ENCODE peak calls at places on chromosome 1, in seven cellular contexts. W is lung; L is caudate nucleus; T is OCI-LY7; Y is fibroblast of lung; D is neural progenitor cell; P is CD4-positive, alpha-beta memory T cell. S is an unnamed sample.

GRCh38 chr1:168939131-168939946 is 167.2 kb upstream of the ATP1B1 start:
- DNase-seq in W (no peak), L (no peak), T (no peak), Y (no peak), D (no peak), P (no peak), S (no peak)

GRCh38 chr1:234589854-234590620 is 19.9 kb downstream of the IRF2BP2 start:
- DNase-seq in W (no peak), L (no peak), T (no peak), Y (no peak), D (no peak), P (no peak), S (no peak)

GRCh38 chr1:52203935-52204625 is 62.2 kb downstream of the ZFYVE9 start:
- DNase-seq in W (no peak), L (no peak), T (no peak), Y (no peak), D (no peak), P (no peak), S (no peak)

GRCh38 chr1:40664167-40664537 is 1.3 kb downstream of the RIMS3 start:
- DNase-seq in W (no peak), L (no peak), T (peak; percentile 58), Y (no peak), D (no peak), P (no peak), S (no peak)

GRCh38 chr1:14678011-14678638 is 79.6 kb downstream of the KAZN start:
- DNase-seq in W (no peak), L (no peak), T (no peak), Y (no peak), D (no peak), P (no peak), S (no peak)

GRCh38 chr1:54710841-54711240 is 4.8 kb upstream of the TTC4 start:
- DNase-seq in W (no peak), L (no peak), T (no peak), Y (no peak), D (no peak), P (no peak), S (no peak)

GRCh38 chr1:109251277-109252166 is 2.2 kb downstream of the CELSR2 start:
- DNase-seq in W (no peak), L (no peak), T (no peak), Y (no peak), D (no peak), P (no peak), S (no peak)

GRCh38 chr1:18957136-18957521 is 653 bp upstream of the IFFO2 start:
- DNase-seq in W (no peak), L (no peak), T (no peak), Y (no peak), D (peak; percentile 60), P (no peak), S (no peak)

GRCh38 chr1:54277451-54278355 is 77.7 kb downstream of the MRPL37 start:
- DNase-seq in W (no peak), L (no peak), T (no peak), Y (peak; percentile 51), D (no peak), P (no peak), S (no peak)

GRCh38 chr1:39639333-39640130 is at the start of gene HEYL:
- DNase-seq in W (peak; percentile 81), L (no peak), T (no peak), Y (peak; percentile 21), D (peak; percentile 91), P (peak; percentile 34), S (no peak)

GRCh38 chr1:9611716-9612115 is 23.0 kb downstream of the TMEM201 start:
- DNase-seq in W (no peak), L (no peak), T (no peak), Y (no peak), D (no peak), P (no peak), S (no peak)

GRCh38 chr1:11558286-11558685 is 79.3 kb downstream of the DISP3 start:
- DNase-seq in W (no peak), L (no peak), T (no peak), Y (no peak), D (peak; percentile 36), P (no peak), S (no peak)

GRCh38 chr1:94677714-94678113 is 136.2 kb upstream of the F3 start:
- DNase-seq in W (no peak), L (no peak), T (no peak), Y (no peak), D (no peak), P (no peak), S (no peak)

GRCh38 chr1:69077633-69078032 is 490.1 kb upstream of the LRRC7 start:
- DNase-seq in W (no peak), L (no peak), T (no peak), Y (no peak), D (peak; percentile 70), P (no peak), S (no peak)

GRCh38 chr1:234915923-234916675 is 212.5 kb downstream of the TOMM20 start:
- DNase-seq in W (no peak), L (no peak), T (peak; percentile 57), Y (no peak), D (no peak), P (no peak), S (no peak)

GRCh38 chr1:37177230-37177864 is 143.0 kb upstream of the GRIK3 start:
- DNase-seq in W (no peak), L (no peak), T (peak; percentile 50), Y (no peak), D (peak; percentile 66), P (no peak), S (peak; percentile 13)

GRCh38 chr1:44377925-44378784 is 23.1 kb upstream of the ERI3 start:
- DNase-seq in W (peak; percentile 58), L (peak; percentile 13), T (peak; percentile 56), Y (peak; percentile 62), D (peak; percentile 86), P (peak; percentile 22), S (peak; percentile 50)

GRCh38 chr1:33925586-33925985 is 61.7 kb downstream of the HMGB4 start:
- DNase-seq in W (no peak), L (no peak), T (no peak), Y (peak; percentile 9), D (no peak), P (no peak), S (no peak)

GRCh38 chr1:27487927-27488522 is 1.9 kb downstream of the WASF2 start:
- DNase-seq in W (no peak), L (no peak), T (peak; percentile 62), Y (peak; percentile 21), D (no peak), P (no peak), S (no peak)
- H3K27ac ChIP-seq in W (peak overlapping the region; percentile 100), L (peak overlapping the region; percentile 100), T (peak overlapping the region; percentile 76), Y (no peak overlapping the region), D (peak overlapping the region; percentile 71), P (peak overlapping the region; percentile 87), S (peak overlapping the region; percentile 98)

GRCh38 chr1:24930703-24931480 is 816 bp upstream of the RUNX3 start:
- DNase-seq in W (no peak), L (no peak), T (no peak), Y (peak; percentile 13), D (peak; percentile 21), P (no peak), S (no peak)

GRCh38 chr1:24928631-24929090 is 1.4 kb downstream of the RUNX3 start:
- DNase-seq in W (no peak), L (no peak), T (peak; percentile 58), Y (no peak), D (peak; percentile 66), P (peak; percentile 78), S (no peak)

GRCh38 chr1:24931481-24932221 is 1.6 kb upstream of the RUNX3 start:
- DNase-seq in W (no peak), L (no peak), T (peak; percentile 13), Y (no peak), D (peak; percentile 71), P (no peak), S (no peak)

GRCh38 chr1:24929091-24929875 is 793 bp downstream of the RUNX3 start:
- DNase-seq in W (no peak), L (no peak), T (peak; percentile 73), Y (no peak), D (peak; percentile 64), P (peak; percentile 77), S (no peak)

DNA sequence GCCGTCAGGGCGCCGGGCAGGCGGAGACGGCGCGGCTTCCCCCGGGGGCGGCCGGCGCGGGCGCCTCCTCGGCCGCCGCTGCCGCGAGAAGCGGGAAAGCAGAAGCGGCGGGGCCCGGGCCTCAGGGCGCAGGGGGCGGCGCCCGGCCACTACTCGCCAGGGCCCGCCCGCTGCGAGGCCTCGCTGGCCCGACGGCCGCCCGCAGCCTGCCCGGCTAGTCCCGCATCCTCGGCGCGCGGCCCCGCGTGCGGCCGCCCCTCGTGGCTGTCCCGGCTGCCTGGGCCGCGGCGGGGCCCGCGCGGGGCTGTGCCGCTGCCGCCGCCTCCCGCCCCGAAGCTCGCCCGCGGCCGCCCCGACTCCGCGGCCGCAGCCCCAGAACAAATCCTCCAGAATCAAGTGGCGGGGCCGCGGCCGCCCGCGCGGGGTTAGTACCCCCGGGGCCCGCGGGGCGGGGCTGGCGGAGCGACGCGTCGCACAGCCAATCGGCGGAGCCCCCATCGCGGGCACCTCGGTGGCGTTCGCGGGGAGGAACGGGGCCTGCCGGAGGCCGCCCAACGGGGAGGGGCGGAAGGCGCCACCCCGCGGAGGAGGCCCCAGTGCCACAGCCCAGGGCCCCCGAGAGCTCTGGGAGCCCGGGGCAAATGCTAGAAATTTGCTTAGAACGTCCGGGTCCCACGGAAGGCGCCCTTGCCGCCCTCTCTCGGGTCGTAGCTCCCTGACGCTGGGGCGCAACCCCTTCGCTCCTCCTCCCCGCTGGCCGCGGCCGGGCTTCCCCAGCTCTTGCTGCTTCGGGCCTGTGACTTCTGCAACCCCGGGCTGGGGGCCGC is at the start of gene RUNX3:
- DNase-seq in W (peak; percentile 52), L (no peak), T (peak; percentile 97), Y (no peak), D (peak; percentile 84), P (peak; percentile 94), S (no peak)
- H3K27ac ChIP-seq in W (no peak within 1 kb of the TSS), L (no peak within 1 kb of the TSS), T (peak within 1 kb of the TSS; percentile 72), Y (no peak within 1 kb of the TSS), D (no peak within 1 kb of the TSS), P (peak within 1 kb of the TSS; percentile 98), S (no peak within 1 kb of the TSS)

GRCh38 chr1:175269151-175269550 is 76.6 kb upstream of the KIAA0040 start:
- DNase-seq in W (no peak), L (no peak), T (no peak), Y (no peak), D (no peak), P (no peak), S (no peak)
- H3K27ac ChIP-seq in W (peak overlapping the region; percentile 45), L (no peak overlapping the region), T (no peak overlapping the region), Y (peak overlapping the region; percentile 19), D (no peak overlapping the region), P (no peak overlapping the region), S (no peak overlapping the region)

GRCh38 chr1:1314237-1314586 is 5.8 kb downstream of the PUSL1 start:
- DNase-seq in W (no peak), L (no peak), T (no peak), Y (no peak), D (no peak), P (no peak), S (no peak)

GRCh38 chr1:1315435-1315901 is 7.1 kb downstream of the PUSL1 start:
- DNase-seq in W (no peak), L (no peak), T (no peak), Y (no peak), D (peak; percentile 43), P (no peak), S (no peak)

GRCh38 chr1:1312450-1313314 is 4.3 kb downstream of the PUSL1 start:
- DNase-seq in W (no peak), L (no peak), T (no peak), Y (no peak), D (no peak), P (no peak), S (no peak)

GRCh38 chr1:1313500-1314236 is 5.3 kb downstream of the PUSL1 start:
- DNase-seq in W (no peak), L (no peak), T (no peak), Y (no peak), D (no peak), P (no peak), S (no peak)

GRCh38 chr1:1314678-1315335 is 6.4 kb downstream of the PUSL1 start:
- DNase-seq in W (no peak), L (no peak), T (no peak), Y (no peak), D (no peak), P (no peak), S (no peak)
- H3K27ac ChIP-seq in W (no peak overlapping the region), L (no peak overlapping the region), T (no peak overlapping the region), Y (no peak overlapping the region), D (no peak overlapping the region), P (no peak overlapping the region), S (no peak overlapping the region)